ENCODE peak calls at places on chromosomes 3 and 15, in eight cellular contexts. U is left ventricle myocardium superior; O is A549; W is mucosa of descending colon; A is CD4-positive, CD25-positive, alpha-beta regulatory T cell; Y is activated T-helper 17 cell treated with anti-CD3 and anti-CD28 coated beads, Interleukin-2, amount 50 U/mL, for 72 hours; E is activated naive CD8-positive, alpha-beta T cell treated with anti-CD3 and anti-CD28 coated beads, Interleukin-2, amount 50 U/mL, for 24 hours; S is activated naive CD4-positive, alpha-beta T cell treated with anti-CD3 and anti-CD28 coated beads, Interleukin-2, amount 50 U/mL, for 72 hours. T is an unnamed sample.

GRCh38 chr3:154728285-154728684 is 298.3 kb upstream of the GPR149 start:
- ATAC-seq in W (no peak), A (no peak), U (no peak), Y (no peak), O (no peak), S (no peak), E (no peak), T (no peak)

GRCh38 chr15:99385865-99386264 is 134.6 kb downstream of the LRRC28 start:
- ATAC-seq in W (peak), S (no peak), A (no peak), U (peak), O (peak), E (no peak), Y (no peak), T (no peak)

GRCh38 chr3:56796996-56797395 is 4.8 kb downstream of the ARHGEF3 start:
- ATAC-seq in W (no peak), A (no peak), S (no peak), U (no peak), E (no peak), Y (no peak), O (no peak), T (no peak)

GRCh38 chr3:149455989-149456388 is 18.5 kb upstream of the TM4SF4 start:
- ATAC-seq in Y (no peak), O (no peak), U (no peak), S (no peak), W (no peak), E (peak), A (no peak), T (no peak)

GRCh38 chr3:99250272-99250671 is 348.8 kb upstream of the DCBLD2 start:
- ATAC-seq in Y (no peak), W (peak), A (no peak), U (no peak), O (no peak), E (no peak), S (no peak), T (peak)

GRCh38 chr3:72839057-72839456 is 9.2 kb downstream of the SHQ1 start:
- ATAC-seq in Y (no peak), A (no peak), U (no peak), W (no peak), E (no peak), S (no peak), O (no peak), T (no peak)

GRCh38 chr15:48550822-48551525 is 94.5 kb downstream of the FBN1 start:
- ATAC-seq in E (no peak), U (peak), O (no peak), A (no peak), Y (no peak), W (no peak), S (no peak), T (no peak)

GRCh38 chr3:188199386-188199785 is 45.4 kb downstream of the LPP start:
- ATAC-seq in W (peak), O (no peak), E (no peak), U (no peak), A (no peak), S (no peak), Y (no peak), T (no peak)

GRCh38 chr15:57421540-57421939 is 45.2 kb downstream of the CGNL1 start:
- ATAC-seq in Y (no peak), A (no peak), U (no peak), S (no peak), W (peak), O (no peak), E (no peak), T (no peak)

GRCh38 chr3:187020376-187020775 is 90.0 kb downstream of the ST6GAL1 start:
- ATAC-seq in E (no peak), U (no peak), A (peak), S (no peak), W (no peak), Y (no peak), O (no peak), T (no peak)

GRCh38 chr3:111311126-111311525 is 230.9 kb upstream of the CD96 start:
- ATAC-seq in A (no peak), O (no peak), S (peak), W (peak), E (peak), Y (no peak), U (no peak), T (no peak)

GRCh38 chr15:35437157-35437556 is 108.8 kb downstream of the DPH6 start:
- ATAC-seq in A (no peak), S (no peak), Y (no peak), E (no peak), O (no peak), U (no peak), W (no peak), T (no peak)

GRCh38 chr3:43729707-43730399 is 39.1 kb downstream of the ABHD5 start:
- ATAC-seq in O (no peak), E (no peak), A (no peak), U (no peak), Y (no peak), W (peak), S (no peak), T (peak)

GRCh38 chr3:189260556-189261493 is 89.1 kb downstream of the TPRG1 start:
- ATAC-seq in Y (no peak), O (no peak), S (no peak), U (peak), W (no peak), E (no peak), A (no peak), T (no peak)

T was measured in esophagus mucosa.